ENCODE peak calls at places on chromosome 15, in nine cellular contexts. L is right lobe of liver; B is fibroblast of pulmonary artery; H is NCI-H2029 treated with DMSO at 0.1 percent for 48 hours; S is substantia nigra; M is activated T-cell treated with anti-CD3 and anti-CD28 coated beads, Interleukin-2, amount 50 U/mL, for 24 hours; D is HEK293T; W is Karpas-422; T is HS-5. A is an unnamed sample.

GRCh38 chr15:72801590-72802345 is 18.2 kb upstream of the ADPGK start:
- DNase-seq in L (no peak), B (no peak), H (no peak), S (no peak), M (no peak), D (no peak), W (no peak), T (no peak), A (no peak)

GRCh38 chr15:89469331-89470107 is 26.9 kb downstream of the RHCG start:
- DNase-seq in L (no peak), B (no peak), H (no peak), S (no peak), M (no peak), D (no peak), W (no peak), T (no peak), A (no peak)

GRCh38 chr15:88341653-88342052 is 85.1 kb upstream of the NTRK3 start:
- DNase-seq in L (no peak), B (no peak), H (no peak), S (no peak), M (no peak), D (no peak), W (no peak), T (no peak), A (no peak)

GRCh38 chr15:60781211-60781713 is 302.3 kb upstream of the ICE2 start:
- DNase-seq in L (no peak), B (no peak), H (no peak), S (peak), M (no peak), D (no peak), W (no peak), T (no peak), A (no peak)

GRCh38 chr15:69852482-69853275 is 245.0 kb downstream of the TLE3 start:
- DNase-seq in L (no peak), B (peak), H (no peak), S (no peak), M (no peak), D (no peak), W (no peak), T (peak), A (no peak)

GRCh38 chr15:100096700-100097099 is 245.1 kb downstream of the ADAMTS17 start:
- DNase-seq in L (no peak), B (no peak), H (no peak), S (no peak), M (no peak), D (no peak), W (no peak), T (no peak), A (no peak)

GRCh38 chr15:97959738-97960363 is 652 bp upstream of the ARRDC4 start:
- DNase-seq in L (no peak), B (no peak), H (no peak), S (no peak), M (no peak), D (no peak), W (no peak), T (no peak), A (no peak)

GRCh38 chr15:96123630-96124187 is 206.8 kb upstream of the NR2F2 start:
- DNase-seq in L (no peak), B (no peak), H (no peak), S (no peak), M (no peak), D (no peak), W (no peak), T (no peak), A (no peak)

GRCh38 chr15:68382286-68383007 is 49.5 kb downstream of the ITGA11 start:
- DNase-seq in L (peak), B (no peak), H (no peak), S (no peak), M (no peak), D (no peak), W (no peak), T (no peak), A (no peak)

GRCh38 chr15:32119694-32120330 is 89.5 kb downstream of the CHRNA7 start:
- DNase-seq in L (no peak), B (no peak), H (no peak), S (no peak), M (no peak), D (no peak), W (no peak), T (no peak), A (no peak)

GRCh38 chr15:58460108-58460507 is 28.3 kb downstream of the LIPC start:
- DNase-seq in L (no peak), B (no peak), H (no peak), S (no peak), M (no peak), D (no peak), W (no peak), T (no peak), A (no peak)

GRCh38 chr15:50940506-50940905 is 32.0 kb downstream of the AP4E1 start:
- DNase-seq in L (no peak), B (peak), H (no peak), S (no peak), M (no peak), D (no peak), W (no peak), T (peak), A (no peak)

A was measured in activated gamma-delta T cell treated with anti-CD3 and anti-CD28 coated beads, Interleukin-2, amount 50 U/mL, for 16 hours.